ENCODE peak calls at places on chromosomes 4 and X, in ten cellular contexts. P, V, S, U, R, O, W, J, D and T are unnamed samples.

GRCh38 chr4:149409186-149410056 is 406.2 kb downstream of the IQCM start:
- DNase-seq in J (peak), D (peak), S (peak), P (no peak), U (peak), V (no peak), R (peak), W (peak), O (no peak), T (peak)

GRCh38 chr4:150251752-150252190 is 173.5 kb downstream of the DCLK2 start:
- DNase-seq in D (no peak), J (no peak), O (no peak), R (no peak), V (no peak), U (no peak), P (no peak), S (no peak), W (peak), T (no peak)

GRCh38 chrX:69398881-69399280 is 105.2 kb upstream of the NALF2 start:
- DNase-seq in V (no peak), S (no peak), R (no peak), O (no peak), W (no peak), D (no peak), P (no peak), J (no peak), U (no peak), T (no peak)

GRCh38 chrX:9555354-9555753 is 90.5 kb downstream of the TBL1X start:
- DNase-seq in P (no peak), J (no peak), O (no peak), W (peak), V (no peak), U (no peak), D (no peak), R (peak), S (no peak), T (no peak)

GRCh38 chr4:151407466-151408379 is 1.3 kb upstream of the FHIP1A start:
- DNase-seq in J (peak), O (peak), D (peak), W (no peak), V (peak), R (no peak), P (no peak), S (no peak), U (peak), T (no peak)

GRCh38 chrX:154056739-154057367 is 37.2 kb upstream of the IRAK1 start:
- DNase-seq in R (no peak), W (no peak), V (peak), P (no peak), D (no peak), S (no peak), J (no peak), O (no peak), U (no peak), T (no peak)

GRCh38 chr4:143294310-143294709 is 42.4 kb upstream of the GAB1 start:
- DNase-seq in O (no peak), W (peak), R (peak), P (no peak), D (peak), V (peak), U (no peak), J (peak), S (peak), T (no peak)

GRCh38 chr4:56772134-56772533 is 49.4 kb downstream of the SPINK2 start:
- DNase-seq in S (no peak), J (no peak), U (no peak), O (no peak), P (no peak), R (no peak), V (no peak), D (no peak), W (no peak), T (no peak)

GRCh38 chrX:113986427-113986826 is 597.5 kb upstream of the HTR2C start:
- DNase-seq in O (no peak), V (no peak), R (no peak), W (no peak), S (no peak), U (no peak), J (no peak), D (no peak), P (no peak), T (no peak)

GRCh38 chrX:26032141-26032917 is 105.8 kb upstream of the MAGEB18 start:
- DNase-seq in O (no peak), V (no peak), W (peak), D (no peak), U (no peak), S (peak), J (peak), P (no peak), R (no peak), T (no peak)

GRCh38 chr4:125522992-125523391 is 208.2 kb downstream of the FAT4 start:
- DNase-seq in O (no peak), P (no peak), D (peak), S (no peak), W (no peak), V (no peak), U (no peak), J (no peak), R (no peak), T (no peak)

GRCh38 chr4:4625488-4625887 is 83.6 kb upstream of the STX18 start:
- DNase-seq in W (peak), V (no peak), O (no peak), J (peak), S (no peak), R (peak), U (no peak), D (no peak), P (no peak), T (no peak)

GRCh38 chr4:27046851-27047250 is 186.2 kb downstream of the STIM2 start:
- DNase-seq in S (no peak), V (no peak), W (no peak), J (no peak), P (no peak), U (no peak), O (no peak), D (no peak), R (no peak), T (no peak)

GRCh38 chr4:148069086-148070010 is 337.5 kb downstream of the ARHGAP10 start:
- DNase-seq in P (no peak), O (no peak), U (no peak), J (no peak), D (no peak), S (no peak), R (no peak), W (no peak), V (no peak), T (no peak)

GRCh38 chrX:123859409-123859827 is 435 bp upstream of the XIAP start:
- DNase-seq in S (no peak), O (no peak), V (no peak), J (peak), R (no peak), D (no peak), U (peak), P (no peak), W (no peak), T (no peak)

GRCh38 chr4:1711906-1712215 is 258 bp downstream of the SLBP start:
- DNase-seq in P (no peak), R (no peak), O (no peak), W (peak), D (no peak), S (no peak), U (no peak), J (no peak), V (no peak), T (no peak)

GRCh38 chrX:69069086-69069445 is 96.2 kb downstream of the PJA1 start:
- DNase-seq in J (no peak), D (no peak), P (no peak), V (no peak), S (no peak), W (no peak), R (no peak), O (no peak), U (no peak), T (no peak)

GRCh38 chr4:178306565-178306964 is 864.3 kb upstream of the AGA start:
- DNase-seq in V (no peak), P (no peak), J (no peak), S (no peak), U (no peak), D (no peak), R (peak), O (no peak), W (no peak), T (no peak)

GRCh38 chrX:129522184-129523059 is 868 bp downstream of the SMARCA1 start:
- DNase-seq in P (no peak), O (no peak), R (peak), S (peak), V (peak), J (peak), U (peak), W (peak), D (peak), T (peak)

GRCh38 chr4:37882665-37883296 is 8.1 kb upstream of the TBC1D1 start:
- DNase-seq in J (no peak), W (peak), O (no peak), V (no peak), U (no peak), P (no peak), R (no peak), D (no peak), S (no peak), T (no peak)